ENCODE peak calls at places on chromosomes 2 and 18, in four cellular contexts. One of them, this sample, is unnamed. For H3K4me1, the result is how much of the 10 kb centered on the place peaks cover.

GRCh38 chr2:23553561-23553960 is 168.6 kb downstream of the KLHL29 start:
- DNase-seq in A549: no peak
- DNase-seq in CD4-positive, CD25-positive, alpha-beta regulatory T cell: no peak
- DNase-seq in right cardiac atrium: peak
- DNase-seq in this sample: no peak

GRCh38 chr2:95275601-95276243 is 1.5 kb downstream of the PROM2 start:
- DNase-seq in A549: no peak
- DNase-seq in CD4-positive, CD25-positive, alpha-beta regulatory T cell: no peak
- DNase-seq in right cardiac atrium: no peak
- DNase-seq in this sample: no peak

GRCh38 chr2:192265751-192266150 is 71.0 kb upstream of the TMEFF2 start:
- DNase-seq in A549: no peak
- DNase-seq in CD4-positive, CD25-positive, alpha-beta regulatory T cell: no peak
- DNase-seq in right cardiac atrium: no peak
- DNase-seq in this sample: no peak

GRCh38 chr18:51151568-51152511 is 45.6 kb downstream of the MEX3C start:
- DNase-seq in A549: no peak
- DNase-seq in CD4-positive, CD25-positive, alpha-beta regulatory T cell: peak
- DNase-seq in right cardiac atrium: no peak
- DNase-seq in this sample: no peak

GRCh38 chr2:121008978-121009377 is 273.3 kb downstream of the GLI2 start:
- DNase-seq in A549: no peak
- DNase-seq in CD4-positive, CD25-positive, alpha-beta regulatory T cell: no peak
- DNase-seq in right cardiac atrium: peak
- DNase-seq in this sample: no peak

GRCh38 chr18:28875059-28875458 is 698.1 kb upstream of the CDH2 start:
- DNase-seq in A549: no peak
- DNase-seq in CD4-positive, CD25-positive, alpha-beta regulatory T cell: no peak
- DNase-seq in right cardiac atrium: no peak
- DNase-seq in this sample: no peak

GRCh38 chr18:10751711-10752110 is 225.9 kb downstream of the NAPG start:
- DNase-seq in A549: no peak
- DNase-seq in CD4-positive, CD25-positive, alpha-beta regulatory T cell: no peak
- DNase-seq in right cardiac atrium: no peak
- DNase-seq in this sample: no peak

GRCh38 chr2:206981739-206982336 is 42.5 kb downstream of the CPO start:
- DNase-seq in A549: peak
- DNase-seq in CD4-positive, CD25-positive, alpha-beta regulatory T cell: peak
- DNase-seq in right cardiac atrium: peak
- DNase-seq in this sample: no peak

GRCh38 chr2:99725810-99726209 is 236.0 kb upstream of the REV1 start:
- DNase-seq in A549: no peak
- DNase-seq in CD4-positive, CD25-positive, alpha-beta regulatory T cell: no peak
- DNase-seq in right cardiac atrium: no peak
- DNase-seq in this sample: no peak

GRCh38 chr2:207253946-207254345 is 88.2 kb upstream of the KLF7 start:
- DNase-seq in A549: peak
- DNase-seq in CD4-positive, CD25-positive, alpha-beta regulatory T cell: no peak
- DNase-seq in right cardiac atrium: no peak
- DNase-seq in this sample: no peak

GRCh38 chr2:158113896-158114295 is 12.2 kb downstream of the UPP2 start:
- DNase-seq in A549: no peak
- DNase-seq in CD4-positive, CD25-positive, alpha-beta regulatory T cell: no peak
- DNase-seq in right cardiac atrium: no peak
- DNase-seq in this sample: no peak

GRCh38 chr18:79496237-79496977 is 100.7 kb downstream of the NFATC1 start:
- DNase-seq in A549: no peak
- DNase-seq in CD4-positive, CD25-positive, alpha-beta regulatory T cell: no peak
- DNase-seq in right cardiac atrium: peak
- DNase-seq in this sample: no peak

GRCh38 chr18:31102020-31102684 is at the start of gene DSC2:
- DNase-seq in A549: no peak
- DNase-seq in CD4-positive, CD25-positive, alpha-beta regulatory T cell: no peak
- DNase-seq in right cardiac atrium: peak
- DNase-seq in this sample: no peak

GRCh38 chr18:74731097-74731496 is 133.4 kb downstream of the ZNF407 start:
- DNase-seq in A549: no peak
- DNase-seq in CD4-positive, CD25-positive, alpha-beta regulatory T cell: no peak
- DNase-seq in right cardiac atrium: no peak
- DNase-seq in this sample: no peak

GRCh38 chr2:233210843-233211600 is 40.5 kb upstream of the ATG16L1 start:
- DNase-seq in A549: no peak
- DNase-seq in CD4-positive, CD25-positive, alpha-beta regulatory T cell: no peak
- DNase-seq in right cardiac atrium: peak
- DNase-seq in this sample: no peak

GRCh38 chr18:39389800-39390379 is 1824.3 kb upstream of the CELF4 start:
- DNase-seq in A549: no peak
- DNase-seq in CD4-positive, CD25-positive, alpha-beta regulatory T cell: no peak
- DNase-seq in right cardiac atrium: no peak
- DNase-seq in this sample: no peak

GRCh38 chr18:44887227-44887631 is 206.5 kb downstream of the SETBP1 start:
- DNase-seq in A549: peak
- DNase-seq in CD4-positive, CD25-positive, alpha-beta regulatory T cell: no peak
- DNase-seq in right cardiac atrium: no peak
- DNase-seq in this sample: peak

GRCh38 chr18:79876497-79876896 is 75.0 kb downstream of the SLC66A2 start:
- DNase-seq in A549: no peak
- DNase-seq in CD4-positive, CD25-positive, alpha-beta regulatory T cell: no peak
- DNase-seq in right cardiac atrium: no peak
- DNase-seq in this sample: no peak

GRCh38 chr2:98769784-98770183 is 38.9 kb upstream of the MGAT4A start:
- DNase-seq in A549: no peak
- DNase-seq in CD4-positive, CD25-positive, alpha-beta regulatory T cell: no peak
- DNase-seq in right cardiac atrium: no peak
- DNase-seq in this sample: no peak

GRCh38 chr2:219562049-219563020 is 9.0 kb downstream of the OBSL1 start:
- DNase-seq in A549: no peak
- DNase-seq in CD4-positive, CD25-positive, alpha-beta regulatory T cell: no peak
- DNase-seq in right cardiac atrium: peak
- DNase-seq in this sample: no peak

GRCh38 chr18:54197747-54198411 is 26.6 kb downstream of the MBD2 start:
- DNase-seq in A549: no peak
- DNase-seq in CD4-positive, CD25-positive, alpha-beta regulatory T cell: no peak
- DNase-seq in right cardiac atrium: no peak
- DNase-seq in this sample: no peak

GRCh38 chr2:117862459-117862858 is 48.0 kb downstream of the DDX18 start:
- DNase-seq in A549: no peak
- DNase-seq in CD4-positive, CD25-positive, alpha-beta regulatory T cell: no peak
- DNase-seq in right cardiac atrium: no peak
- DNase-seq in this sample: no peak

GRCh38 chr2:167293172-167293781 is 405.0 kb downstream of the XIRP2 start:
- DNase-seq in A549: no peak
- DNase-seq in CD4-positive, CD25-positive, alpha-beta regulatory T cell: no peak
- DNase-seq in right cardiac atrium: peak
- DNase-seq in this sample: no peak

GRCh38 chr18:33839452-33840225 is 261.6 kb downstream of the ASXL3 start:
- DNase-seq in A549: peak
- DNase-seq in CD4-positive, CD25-positive, alpha-beta regulatory T cell: no peak
- DNase-seq in right cardiac atrium: peak
- DNase-seq in this sample: no peak

GRCh38 chr18:79851489-79851888 is 53.8 kb downstream of the KCNG2 start:
- DNase-seq in A549: no peak
- DNase-seq in CD4-positive, CD25-positive, alpha-beta regulatory T cell: no peak
- DNase-seq in right cardiac atrium: no peak
- DNase-seq in this sample: no peak

GRCh38 chr2:144890828-144891227 is 370.9 kb upstream of the ZEB2 start:
- DNase-seq in A549: peak
- DNase-seq in CD4-positive, CD25-positive, alpha-beta regulatory T cell: no peak
- DNase-seq in right cardiac atrium: no peak
- DNase-seq in this sample: no peak

GRCh38 chr2:43132523-43133301 is 93.7 kb downstream of the ZFP36L2 start:
- DNase-seq in A549: no peak
- DNase-seq in CD4-positive, CD25-positive, alpha-beta regulatory T cell: no peak
- DNase-seq in right cardiac atrium: peak
- DNase-seq in this sample: no peak

GRCh38 chr2:40034198-40034597 is 255.1 kb upstream of the THUMPD2 start:
- DNase-seq in A549: no peak
- DNase-seq in CD4-positive, CD25-positive, alpha-beta regulatory T cell: no peak
- DNase-seq in right cardiac atrium: no peak
- DNase-seq in this sample: no peak

GRCh38 chr2:241909769-241910168 is 40.2 kb downstream of the RTP5 start:
- DNase-seq in A549: no peak
- DNase-seq in CD4-positive, CD25-positive, alpha-beta regulatory T cell: no peak
- DNase-seq in right cardiac atrium: no peak
- DNase-seq in this sample: no peak

GRCh38 chr2:83459456-83459855 is 999.6 kb downstream of the SUCLG1 start:
- DNase-seq in A549: no peak
- DNase-seq in CD4-positive, CD25-positive, alpha-beta regulatory T cell: no peak
- DNase-seq in right cardiac atrium: no peak
- DNase-seq in this sample: no peak

GRCh38 chr2:64359892-64360657 is 93.9 kb upstream of the LGALSL start:
- DNase-seq in A549: peak
- DNase-seq in CD4-positive, CD25-positive, alpha-beta regulatory T cell: no peak
- DNase-seq in right cardiac atrium: peak
- DNase-seq in this sample: no peak

GRCh38 chr2:48548871-48549270 is 18.9 kb downstream of the STON1 start:
- DNase-seq in A549: no peak
- DNase-seq in CD4-positive, CD25-positive, alpha-beta regulatory T cell: no peak
- DNase-seq in right cardiac atrium: no peak
- DNase-seq in this sample: no peak

GRCh38 chr2:37389984-37390765 is 45.7 kb downstream of the QPCT start:
- DNase-seq in A549: peak
- DNase-seq in CD4-positive, CD25-positive, alpha-beta regulatory T cell: peak
- DNase-seq in right cardiac atrium: no peak
- DNase-seq in this sample: peak

GRCh38 chr2:19569300-19569791 is 210.9 kb upstream of the OSR1 start:
- DNase-seq in A549: peak
- DNase-seq in CD4-positive, CD25-positive, alpha-beta regulatory T cell: no peak
- DNase-seq in right cardiac atrium: no peak
- DNase-seq in this sample: no peak

GRCh38 chr2:222813177-222813843 is 47.5 kb upstream of the ACSL3 start:
- DNase-seq in A549: no peak
- DNase-seq in CD4-positive, CD25-positive, alpha-beta regulatory T cell: no peak
- DNase-seq in right cardiac atrium: no peak
- DNase-seq in this sample: peak

GRCh38 chr18:10298346-10298745 is 156.1 kb upstream of the APCDD1 start:
- DNase-seq in A549: no peak
- DNase-seq in CD4-positive, CD25-positive, alpha-beta regulatory T cell: no peak
- DNase-seq in right cardiac atrium: no peak
- DNase-seq in this sample: no peak

GRCh38 chr2:122999823-123000222 is 1025.3 kb upstream of the CNTNAP5 start:
- DNase-seq in A549: no peak
- DNase-seq in CD4-positive, CD25-positive, alpha-beta regulatory T cell: no peak
- DNase-seq in right cardiac atrium: no peak
- DNase-seq in this sample: no peak

GRCh38 chr2:173997269-173997668 is 32.1 kb upstream of the SP3 start:
- DNase-seq in A549: no peak
- DNase-seq in CD4-positive, CD25-positive, alpha-beta regulatory T cell: no peak
- DNase-seq in right cardiac atrium: peak
- DNase-seq in this sample: peak

GRCh38 chr2:37833420-37833819 is 91.7 kb upstream of the RMDN2 start:
- DNase-seq in A549: no peak
- DNase-seq in CD4-positive, CD25-positive, alpha-beta regulatory T cell: no peak
- DNase-seq in right cardiac atrium: no peak
- DNase-seq in this sample: no peak

DNA sequence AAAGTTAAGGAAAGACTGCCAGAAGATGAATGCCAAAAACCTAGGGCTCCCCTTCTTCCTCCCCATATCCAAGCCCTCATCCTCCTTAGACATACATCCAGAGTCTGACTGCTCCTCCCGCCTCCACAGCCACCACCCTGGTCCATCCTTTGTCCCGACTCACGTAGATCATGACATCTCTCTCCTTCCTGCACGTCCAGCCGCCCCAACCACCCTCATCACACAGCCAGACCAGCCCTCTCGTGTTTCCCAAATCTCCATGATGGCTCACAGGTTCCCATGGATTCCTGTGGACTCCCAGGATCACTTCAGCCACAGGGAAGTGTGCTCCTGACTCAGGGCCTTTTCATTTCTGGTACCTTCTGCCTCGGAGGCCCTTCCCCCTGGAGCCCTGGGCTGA is 47.8 kb upstream of the CAB39 start:
- DNase-seq in A549: no peak
- DNase-seq in CD4-positive, CD25-positive, alpha-beta regulatory T cell: no peak
- DNase-seq in right cardiac atrium: no peak
- DNase-seq in this sample: no peak
- H3K4me1 ChIP-seq in A549: under half
- H3K4me1 ChIP-seq in CD4-positive, CD25-positive, alpha-beta regulatory T cell: half or more
- H3K4me1 ChIP-seq in right cardiac atrium: under half
- H3K4me1 ChIP-seq in this sample: half or more

GRCh38 chr2:171882095-171882769 is 11.8 kb downstream of the SLC25A12 start:
- DNase-seq in A549: no peak
- DNase-seq in CD4-positive, CD25-positive, alpha-beta regulatory T cell: no peak
- DNase-seq in right cardiac atrium: no peak
- DNase-seq in this sample: no peak

GRCh38 chr2:171878481-171878993 is 15.5 kb downstream of the SLC25A12 start:
- DNase-seq in A549: no peak
- DNase-seq in CD4-positive, CD25-positive, alpha-beta regulatory T cell: no peak
- DNase-seq in right cardiac atrium: peak
- DNase-seq in this sample: no peak

GRCh38 chr2:171883275-171883893 is 10.7 kb downstream of the SLC25A12 start:
- DNase-seq in A549: no peak
- DNase-seq in CD4-positive, CD25-positive, alpha-beta regulatory T cell: no peak
- DNase-seq in right cardiac atrium: no peak
- DNase-seq in this sample: no peak

GRCh38 chr2:171880774-171881173 is 13.3 kb downstream of the SLC25A12 start:
- DNase-seq in A549: no peak
- DNase-seq in CD4-positive, CD25-positive, alpha-beta regulatory T cell: no peak
- DNase-seq in right cardiac atrium: no peak
- DNase-seq in this sample: no peak

GRCh38 chr2:171879865-171880264 is 14.2 kb downstream of the SLC25A12 start:
- DNase-seq in A549: no peak
- DNase-seq in CD4-positive, CD25-positive, alpha-beta regulatory T cell: no peak
- DNase-seq in right cardiac atrium: no peak
- DNase-seq in this sample: no peak
- H3K4me1 ChIP-seq in A549: under half
- H3K4me1 ChIP-seq in CD4-positive, CD25-positive, alpha-beta regulatory T cell: under half
- H3K4me1 ChIP-seq in right cardiac atrium: under half
- H3K4me1 ChIP-seq in this sample: under half

GRCh38 chr2:113187771-113188170 is 14.0 kb downstream of the PSD4 start:
- DNase-seq in A549: no peak
- DNase-seq in CD4-positive, CD25-positive, alpha-beta regulatory T cell: no peak
- DNase-seq in right cardiac atrium: no peak
- DNase-seq in this sample: no peak
- H3K4me1 ChIP-seq in A549: under half
- H3K4me1 ChIP-seq in CD4-positive, CD25-positive, alpha-beta regulatory T cell: half or more
- H3K4me1 ChIP-seq in right cardiac atrium: under half
- H3K4me1 ChIP-seq in this sample: under half

GRCh38 chr2:73987109-73987947 is 2.6 kb downstream of the TET3 start:
- DNase-seq in A549: no peak
- DNase-seq in CD4-positive, CD25-positive, alpha-beta regulatory T cell: no peak
- DNase-seq in right cardiac atrium: peak
- DNase-seq in this sample: no peak

GRCh38 chr2:73986085-73986680 is 1.5 kb downstream of the TET3 start:
- DNase-seq in A549: no peak
- DNase-seq in CD4-positive, CD25-positive, alpha-beta regulatory T cell: no peak
- DNase-seq in right cardiac atrium: peak
- DNase-seq in this sample: no peak

GRCh38 chr2:73984922-73985317 is 210 bp downstream of the TET3 start:
- DNase-seq in A549: peak
- DNase-seq in CD4-positive, CD25-positive, alpha-beta regulatory T cell: peak
- DNase-seq in right cardiac atrium: peak
- DNase-seq in this sample: no peak

GRCh38 chr2:73984203-73984921 is at the start of gene TET3:
- DNase-seq in A549: no peak
- DNase-seq in CD4-positive, CD25-positive, alpha-beta regulatory T cell: no peak
- DNase-seq in right cardiac atrium: peak
- DNase-seq in this sample: no peak

GRCh38 chr2:73985318-73986084 is 791 bp downstream of the TET3 start:
- DNase-seq in A549: peak
- DNase-seq in CD4-positive, CD25-positive, alpha-beta regulatory T cell: peak
- DNase-seq in right cardiac atrium: peak
- DNase-seq in this sample: no peak
- H3K4me1 ChIP-seq in A549: half or more
- H3K4me1 ChIP-seq in CD4-positive, CD25-positive, alpha-beta regulatory T cell: half or more
- H3K4me1 ChIP-seq in right cardiac atrium: under half
- H3K4me1 ChIP-seq in this sample: under half